ENCODE peak calls at places on chromosomes 12 and 14, in five cellular contexts. U is bronchial epithelial cell; S is stimulated activated CD4-positive, alpha-beta T cell treated with anti-CD3 and anti-CD28 coated beads, Interleukin-15, amount 100 ng/mL, for 1 hour; Q is NCI-H510A; H is HT1080. N is an unnamed sample.

GRCh38 chr12:94172973-94173372 is 24.6 kb downstream of the PLXNC1 start:
- DNase-seq in H (peak), U (peak), Q (no peak), S (no peak), N (peak)

GRCh38 chr12:59660148-59660547 is 64.3 kb downstream of the SLC16A7 start:
- DNase-seq in U (no peak), Q (no peak), S (no peak), H (no peak), N (no peak)

GRCh38 chr12:92675092-92675865 is 27.5 kb upstream of the PLEKHG7 start:
- DNase-seq in H (peak), S (no peak), Q (no peak), U (peak), N (no peak)

GRCh38 chr14:65281991-65282908 is 130.3 kb upstream of the FUT8 start:
- DNase-seq in U (no peak), S (no peak), Q (no peak), H (peak), N (peak)

GRCh38 chr12:20475542-20475941 is 107.2 kb downstream of the PDE3A start:
- DNase-seq in U (no peak), Q (no peak), S (no peak), H (no peak), N (no peak)

GRCh38 chr12:111443086-111443485 is 37.4 kb downstream of the SH2B3 start:
- DNase-seq in U (no peak), S (no peak), Q (no peak), H (no peak), N (no peak)

GRCh38 chr12:107775093-107775721 is 703 bp downstream of the ASCL4 start:
- DNase-seq in H (no peak), S (no peak), Q (no peak), U (no peak), N (no peak)

GRCh38 chr14:20610002-20610765 is 19.0 kb upstream of the RNASE12 start:
- DNase-seq in H (peak), Q (peak), S (peak), U (peak), N (peak)

GRCh38 chr12:30795660-30796507 is 41.1 kb upstream of the CAPRIN2 start:
- DNase-seq in U (peak), S (no peak), H (peak), Q (peak), N (peak)

GRCh38 chr12:29552324-29552927 is 54.9 kb upstream of the OVCH1 start:
- DNase-seq in H (peak), U (peak), Q (no peak), S (no peak), N (peak)

GRCh38 chr14:101070540-101071492 is 167.3 kb upstream of the RTL1 start:
- DNase-seq in U (no peak), S (no peak), Q (no peak), H (no peak), N (no peak)

GRCh38 chr12:92533280-92533890 is 169.4 kb upstream of the PLEKHG7 start:
- DNase-seq in H (no peak), U (no peak), Q (no peak), S (no peak), N (no peak)

GRCh38 chr12:48419409-48419935 is 52.9 kb upstream of the ANP32D start:
- DNase-seq in H (no peak), Q (no peak), U (no peak), S (no peak), N (no peak)

GRCh38 chr12:44286821-44287220 is 450.9 kb downstream of the TMEM117 start:
- DNase-seq in U (no peak), S (no peak), Q (no peak), H (no peak), N (no peak)

GRCh38 chr12:37666069-37666781 is 650.3 kb upstream of the ALG10B start:
- DNase-seq in U (no peak), H (no peak), Q (no peak), S (no peak), N (no peak)

GRCh38 chr14:104805326-104805678 is 4.4 kb downstream of the ZBTB42 start:
- DNase-seq in U (peak), Q (no peak), H (peak), S (no peak), N (peak)

GRCh38 chr14:92690171-92691011 is 58.0 kb downstream of the LGMN start:
- DNase-seq in U (peak), Q (peak), H (peak), S (no peak), N (peak)

GRCh38 chr14:52863339-52863700 is 71.9 kb upstream of the GNPNAT1 start:
- DNase-seq in H (no peak), Q (no peak), S (no peak), U (no peak), N (no peak)

GRCh38 chr14:56648508-56649301 is 69.1 kb downstream of the TMEM260 start:
- DNase-seq in S (no peak), Q (peak), U (no peak), H (no peak), N (no peak)

GRCh38 chr12:108622425-108622824 is 11.3 kb downstream of the SELPLG start:
- DNase-seq in Q (no peak), S (no peak), U (peak), H (peak), N (no peak)

GRCh38 chr12:12661086-12661485 is 34.9 kb downstream of the GPR19 start:
- DNase-seq in U (peak), Q (no peak), H (peak), S (no peak), N (peak)

GRCh38 chr12:52041695-52042123 is 9.5 kb upstream of the NR4A1 start:
- DNase-seq in H (peak), S (no peak), Q (no peak), U (no peak), N (peak)

GRCh38 chr14:74563233-74563585 is 48.8 kb downstream of the LTBP2 start:
- DNase-seq in H (no peak), Q (no peak), S (no peak), U (no peak), N (no peak)

GRCh38 chr12:101876861-101877815 is at the start of gene DRAM1:
- DNase-seq in U (peak), S (peak), H (peak), Q (peak), N (peak)

GRCh38 chr12:51884676-51885229 is 3.1 kb upstream of the ANKRD33 start:
- DNase-seq in Q (no peak), U (peak), S (no peak), H (peak), N (no peak)

GRCh38 chr14:94322648-94323570 is at the start of gene SERPINA6:
- DNase-seq in S (no peak), U (no peak), H (peak), Q (no peak), N (no peak)

GRCh38 chr12:26748741-26749431 is 84.1 kb downstream of the ITPR2 start:
- DNase-seq in U (peak), S (no peak), H (peak), Q (no peak), N (no peak)

GRCh38 chr14:97719931-97720330 is 922.7 kb downstream of the VRK1 start:
- DNase-seq in Q (no peak), U (no peak), H (no peak), S (no peak), N (no peak)

GRCh38 chr12:105214670-105215375 is 21.2 kb downstream of the APPL2 start:
- DNase-seq in S (no peak), H (peak), Q (no peak), U (peak), N (no peak)

GRCh38 chr14:53979141-53979673 is 22.6 kb upstream of the BMP4 start:
- DNase-seq in Q (no peak), S (no peak), U (no peak), H (peak), N (no peak)